ENCODE peak calls at places on chromosomes 3 and 15, in seven cellular contexts. C is omental fat pad, U is T-helper 2 cell, A is colonic mucosa, M is MCF 10A, D is SW 1271, J is NCI-H1092. N is an unnamed sample.

GRCh38 chr3:123385072-123385471 is 63.8 kb downstream of the ADCY5 start:
- DNase-seq in C (no peak), U (no peak), A (peak), M (no peak), D (no peak), J (no peak), N (peak)

GRCh38 chr3:126212629-126213375 is 32.4 kb upstream of the ALDH1L1 start:
- DNase-seq in C (no peak), U (no peak), A (no peak), M (peak), D (no peak), J (peak), N (no peak)

GRCh38 chr3:182925330-182925943 is 54.9 kb downstream of the DCUN1D1 start:
- DNase-seq in C (no peak), U (no peak), A (no peak), M (peak), D (no peak), J (no peak), N (no peak)

GRCh38 chr15:31364301-31365031 is 37.8 kb downstream of the KLF13 start:
- DNase-seq in C (no peak), U (no peak), A (no peak), M (peak), D (no peak), J (no peak), N (no peak)

GRCh38 chr3:141425523-141426233 is 57.4 kb downstream of the ZBTB38 start:
- DNase-seq in C (no peak), U (no peak), A (no peak), M (no peak), D (no peak), J (no peak), N (no peak)

GRCh38 chr3:31399270-31399669 is 133.5 kb upstream of the STT3B start:
- DNase-seq in C (no peak), U (no peak), A (no peak), M (no peak), D (no peak), J (no peak), N (no peak)

GRCh38 chr3:129576514-129577345 is 29.7 kb downstream of the PLXND1 start:
- DNase-seq in C (no peak), U (no peak), A (peak), M (no peak), D (no peak), J (peak), N (peak)

GRCh38 chr3:97864-98263 is 98.7 kb upstream of the CHL1 start:
- DNase-seq in C (no peak), U (no peak), A (no peak), M (no peak), D (no peak), J (no peak), N (no peak)

GRCh38 chr3:16509721-16510619 is 3.5 kb downstream of the RFTN1 start:
- DNase-seq in C (no peak), U (no peak), A (no peak), M (no peak), D (no peak), J (no peak), N (no peak)

GRCh38 chr15:33985751-33986150 is 17.5 kb downstream of the CHRM5 start:
- DNase-seq in C (no peak), U (no peak), A (no peak), M (no peak), D (no peak), J (no peak), N (no peak)

GRCh38 chr3:48119495-48120193 is 68.6 kb downstream of the CDC25A start:
- DNase-seq in C (no peak), U (no peak), A (peak), M (no peak), D (no peak), J (no peak), N (peak)

GRCh38 chr3:127260416-127260815 is 27.4 kb downstream of the PRR20G start:
- DNase-seq in C (no peak), U (no peak), A (no peak), M (no peak), D (no peak), J (no peak), N (no peak)